ENCODE peak calls at places on chromosomes 16 and 17, in seven cellular contexts. Y is BJ, X is fibroblast of lung, I is cardiac fibroblast, N is fibroblast of mammary gland, W is left lung, H is uterus. G is an unnamed sample.

GRCh38 chr17:69716571-69716970 is 302.1 kb downstream of the MAP2K6 start:
- DNase-seq in Y (peak; percentile 87), W (no peak), N (peak; percentile 31), H (no peak), I (no peak), X (no peak), G (no peak)

GRCh38 chr17:46935658-46936266 is 12.8 kb downstream of the GOSR2 start:
- DNase-seq in I (peak; percentile 51), X (no peak), N (no peak), H (no peak), Y (no peak), W (no peak), G (no peak)

GRCh38 chr16:84462296-84463210 is 41.9 kb downstream of the MEAK7 start:
- DNase-seq in X (no peak), H (no peak), N (no peak), Y (no peak), I (no peak), W (no peak), G (no peak)

GRCh38 chr16:2532494-2533141 is 1.4 kb upstream of the CEMP1 start:
- DNase-seq in Y (no peak), H (peak; percentile 84), I (peak; percentile 44), N (peak; percentile 56), X (peak; percentile 52), W (peak; percentile 85), G (peak; percentile 85)

GRCh38 chr16:68235882-68236803 is at the start of gene ESRP2:
- DNase-seq in I (no peak), Y (no peak), H (no peak), N (no peak), W (peak; percentile 84), X (no peak), G (peak; percentile 72)

GRCh38 chr16:52074133-52074532 is 472.8 kb downstream of the TOX3 start:
- DNase-seq in H (no peak), I (no peak), N (no peak), Y (no peak), W (no peak), X (no peak), G (no peak)

GRCh38 chr17:53090770-53091169 is 732.0 kb upstream of the KIF2B start:
- DNase-seq in X (no peak), H (no peak), N (no peak), I (no peak), W (no peak), Y (no peak), G (no peak)

GRCh38 chr17:5758651-5759050 is 174.3 kb upstream of the NLRP1 start:
- DNase-seq in N (peak; percentile 32), W (no peak), I (peak; percentile 57), H (no peak), Y (no peak), X (no peak), G (peak; percentile 34)

GRCh38 chr17:60640503-60640902 is 37.1 kb upstream of the BCAS3 start:
- DNase-seq in X (peak; percentile 32), H (no peak), I (peak; percentile 35), Y (no peak), N (peak; percentile 35), W (no peak), G (no peak)

GRCh38 chr16:87344931-87345631 is 27.9 kb upstream of the C16orf95 start:
- DNase-seq in N (no peak), W (peak; percentile 63), H (peak; percentile 42), X (no peak), I (no peak), Y (no peak), G (no peak)

GRCh38 chr17:35069311-35069710 is 5.8 kb upstream of the RFFL start:
- DNase-seq in Y (no peak), N (peak; percentile 85), H (no peak), X (no peak), I (peak; percentile 88), W (no peak), G (no peak)

GRCh38 chr16:65201446-65202010 is 79.7 kb upstream of the CDH11 start:
- DNase-seq in X (peak; percentile 49), Y (no peak), W (no peak), I (no peak), N (no peak), H (no peak), G (no peak)
- H3K4me3 ChIP-seq in X (peak overlapping the region; percentile 14), Y (no peak overlapping the region), W (no peak overlapping the region), I (no peak overlapping the region), N (no peak overlapping the region), H (no peak overlapping the region), G (no peak overlapping the region)

GRCh38 chr17:17125136-17126084 is 80.7 kb downstream of the PLD6 start:
- DNase-seq in H (no peak), X (peak; percentile 34), N (peak; percentile 18), I (no peak), Y (no peak), W (no peak), G (no peak)
- H3K4me3 ChIP-seq in H (no peak overlapping the region), X (no peak overlapping the region), N (no peak overlapping the region), I (no peak overlapping the region), Y (no peak overlapping the region), W (no peak overlapping the region), G (no peak overlapping the region)

DNA sequence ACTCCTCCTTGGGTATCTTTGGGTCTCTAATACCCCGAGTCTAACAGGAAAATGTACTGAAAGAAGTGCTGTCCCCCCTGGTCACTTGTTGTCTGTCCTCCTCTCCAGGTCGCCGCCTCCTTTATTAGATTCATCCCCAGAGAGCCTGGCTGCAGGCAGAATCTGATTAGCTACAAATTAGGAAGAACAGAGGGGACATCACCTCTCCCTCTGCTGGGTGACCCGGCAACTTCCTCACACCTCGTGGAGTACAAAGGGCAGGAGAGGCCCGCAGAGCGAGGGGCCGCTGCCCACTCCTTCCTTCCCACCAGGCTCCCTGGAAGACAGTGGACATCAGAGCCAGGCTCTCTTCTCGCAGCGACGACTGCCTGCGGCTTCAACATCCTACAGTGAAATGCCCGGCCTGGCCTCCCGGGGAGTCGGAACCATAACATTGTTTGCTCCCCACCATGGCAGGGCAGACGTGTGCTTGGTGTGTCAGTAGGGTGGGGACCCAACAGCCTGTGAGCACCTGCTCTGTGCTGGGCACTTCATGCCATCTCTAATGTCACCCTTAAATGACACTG is 5.3 kb downstream of the CYB561 start:
- DNase-seq in H (no peak), X (no peak), N (no peak), I (no peak), Y (no peak), W (no peak), G (no peak)
- H3K4me3 ChIP-seq in H (no peak overlapping the region), X (no peak overlapping the region), N (no peak overlapping the region), I (no peak overlapping the region), Y (no peak overlapping the region), W (no peak overlapping the region), G (no peak overlapping the region)

GRCh38 chr17:7328009-7328408 is 1.1 kb downstream of the NEURL4 start:
- DNase-seq in I (no peak), W (no peak), Y (no peak), N (no peak), H (no peak), X (no peak), G (no peak)
- H3K4me3 ChIP-seq in I (peak overlapping the region; percentile 89), W (no peak overlapping the region), Y (no peak overlapping the region), N (no peak overlapping the region), H (no peak overlapping the region), X (peak overlapping the region; percentile 54), G (peak overlapping the region; percentile 97)

GRCh38 chr16:54286067-54286329 is 589 bp downstream of the IRX3 start:
- DNase-seq in Y (no peak), N (no peak), W (no peak), H (no peak), I (no peak), X (no peak), G (no peak)

GRCh38 chr16:54285414-54286066 is 1.0 kb downstream of the IRX3 start:
- DNase-seq in W (no peak), X (no peak), H (no peak), I (peak; percentile 70), Y (no peak), N (peak; percentile 39), G (peak; percentile 58)

GRCh38 chr16:54283735-54284318 is 2.8 kb downstream of the IRX3 start:
- DNase-seq in N (no peak), X (no peak), W (no peak), H (no peak), I (no peak), Y (no peak), G (no peak)

GRCh38 chr16:54284319-54284930 is 2.2 kb downstream of the IRX3 start:
- DNase-seq in W (no peak), H (no peak), X (no peak), N (no peak), I (no peak), Y (no peak), G (no peak)

DNA sequence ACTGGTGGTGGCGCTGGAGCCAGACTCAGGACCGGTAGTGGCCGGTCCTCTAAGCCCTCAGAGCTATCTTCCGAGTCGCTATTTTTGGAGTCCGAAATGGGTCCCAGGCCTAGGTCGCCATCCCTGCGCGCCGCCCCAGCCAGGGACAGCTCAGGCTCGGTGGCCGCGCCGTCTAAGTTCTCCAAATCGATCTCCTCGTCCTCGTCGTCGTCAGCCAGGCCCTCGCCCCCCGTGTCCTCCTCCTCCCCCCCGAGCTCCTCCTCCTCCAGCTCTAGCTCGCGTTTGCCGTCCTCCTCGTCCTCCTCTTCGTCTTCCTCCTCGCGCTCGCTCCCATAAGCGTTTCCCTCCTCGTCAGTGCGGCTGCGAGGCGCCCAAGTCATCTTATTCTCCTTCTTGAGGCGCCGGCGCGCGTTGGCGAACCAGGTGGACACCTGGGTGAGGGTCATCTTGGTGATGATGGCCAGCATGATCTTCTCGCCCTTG is 1.6 kb downstream of the IRX3 start:
- DNase-seq in X (no peak), N (peak; percentile 28), I (peak; percentile 55), Y (no peak), W (no peak), H (no peak), G (no peak)
- H3K4me3 ChIP-seq in X (no peak overlapping the region), N (peak overlapping the region; percentile 69), I (peak overlapping the region; percentile 79), Y (peak overlapping the region; percentile 87), W (peak overlapping the region; percentile 53), H (peak overlapping the region; percentile 48), G (peak overlapping the region; percentile 73)

G was measured in ascending aorta.